ENCODE peak calls at places on chromosomes 6 and 20, in four cellular contexts. One of them, this sample, is unnamed.

GRCh38 chr6:168875811-168876576 is 377.7 kb downstream of the THBS2 start:
- DNase-seq in lower leg skin: no peak
- DNase-seq in HTR-8/SVneo: no peak
- DNase-seq in glomerular endothelial cell: no peak
- DNase-seq in this sample: no peak

GRCh38 chr6:292506-293184 is 358 bp downstream of the DUSP22 start:
- DNase-seq in glomerular endothelial cell: no peak
- DNase-seq in lower leg skin: peak
- DNase-seq in HTR-8/SVneo: peak
- DNase-seq in this sample: peak

GRCh38 chr20:19699132-19699971 is 58.7 kb upstream of the RIN2 start:
- DNase-seq in HTR-8/SVneo: no peak
- DNase-seq in lower leg skin: no peak
- DNase-seq in glomerular endothelial cell: peak
- DNase-seq in this sample: peak

GRCh38 chr20:38184098-38184497 is 19.0 kb upstream of the TGM2 start:
- DNase-seq in HTR-8/SVneo: peak
- DNase-seq in lower leg skin: no peak
- DNase-seq in glomerular endothelial cell: no peak
- DNase-seq in this sample: no peak

GRCh38 chr6:88166901-88167624 is 916 bp upstream of the CNR1 start:
- DNase-seq in HTR-8/SVneo: no peak
- DNase-seq in lower leg skin: no peak
- DNase-seq in glomerular endothelial cell: no peak
- DNase-seq in this sample: no peak

GRCh38 chr6:88683734-88684133 is 279.7 kb downstream of the RNGTT start:
- DNase-seq in lower leg skin: no peak
- DNase-seq in glomerular endothelial cell: no peak
- DNase-seq in HTR-8/SVneo: no peak
- DNase-seq in this sample: peak

GRCh38 chr6:30912746-30913520 is 1.1 kb upstream of the VARS2 start:
- DNase-seq in glomerular endothelial cell: no peak
- DNase-seq in lower leg skin: no peak
- DNase-seq in HTR-8/SVneo: no peak
- DNase-seq in this sample: no peak

GRCh38 chr6:134729590-134729989 is 220.3 kb downstream of the ALDH8A1 start:
- DNase-seq in lower leg skin: no peak
- DNase-seq in HTR-8/SVneo: no peak
- DNase-seq in glomerular endothelial cell: no peak
- DNase-seq in this sample: no peak

GRCh38 chr20:5156670-5157448 is 30.1 kb downstream of the CDS2 start:
- DNase-seq in HTR-8/SVneo: peak
- DNase-seq in glomerular endothelial cell: no peak
- DNase-seq in lower leg skin: no peak
- DNase-seq in this sample: peak

GRCh38 chr6:39361657-39362486 is 39.4 kb upstream of the KCNK16 start:
- DNase-seq in HTR-8/SVneo: peak
- DNase-seq in glomerular endothelial cell: no peak
- DNase-seq in lower leg skin: peak
- DNase-seq in this sample: peak

GRCh38 chr6:43575105-43575771 is 600 bp downstream of the XPO5 start:
- DNase-seq in HTR-8/SVneo: peak
- DNase-seq in lower leg skin: peak
- DNase-seq in glomerular endothelial cell: no peak
- DNase-seq in this sample: peak

GRCh38 chr6:15491255-15491985 is 171.4 kb downstream of the DTNBP1 start:
- DNase-seq in glomerular endothelial cell: no peak
- DNase-seq in HTR-8/SVneo: peak
- DNase-seq in lower leg skin: peak
- DNase-seq in this sample: peak

GRCh38 chr20:17617212-17617867 is 47.5 kb downstream of the DSTN start:
- DNase-seq in lower leg skin: no peak
- DNase-seq in HTR-8/SVneo: peak
- DNase-seq in glomerular endothelial cell: no peak
- DNase-seq in this sample: peak

GRCh38 chr6:50849016-50849748 is 30.5 kb downstream of the TFAP2B start:
- DNase-seq in HTR-8/SVneo: no peak
- DNase-seq in lower leg skin: no peak
- DNase-seq in glomerular endothelial cell: no peak
- DNase-seq in this sample: no peak

GRCh38 chr6:19369770-19370169 is 467.4 kb upstream of the ID4 start:
- DNase-seq in glomerular endothelial cell: no peak
- DNase-seq in lower leg skin: no peak
- DNase-seq in HTR-8/SVneo: no peak
- DNase-seq in this sample: no peak

GRCh38 chr6:45419574-45420082 is 41.9 kb upstream of the SUPT3H start:
- DNase-seq in lower leg skin: no peak
- DNase-seq in glomerular endothelial cell: no peak
- DNase-seq in HTR-8/SVneo: no peak
- DNase-seq in this sample: peak

GRCh38 chr6:33812669-33813068 is 8.9 kb upstream of the MLN start:
- DNase-seq in glomerular endothelial cell: no peak
- DNase-seq in lower leg skin: no peak
- DNase-seq in HTR-8/SVneo: peak
- DNase-seq in this sample: peak

GRCh38 chr20:55935448-55936221 is 69.7 kb downstream of the CBLN4 start:
- DNase-seq in lower leg skin: no peak
- DNase-seq in glomerular endothelial cell: no peak
- DNase-seq in HTR-8/SVneo: no peak
- DNase-seq in this sample: no peak

GRCh38 chr6:150395388-150396009 is 26.7 kb downstream of the IYD start:
- DNase-seq in HTR-8/SVneo: peak
- DNase-seq in lower leg skin: no peak
- DNase-seq in glomerular endothelial cell: no peak
- DNase-seq in this sample: peak

GRCh38 chr20:33664085-33664761 is 2.1 kb downstream of the C20orf144 start:
- DNase-seq in HTR-8/SVneo: no peak
- DNase-seq in glomerular endothelial cell: no peak
- DNase-seq in lower leg skin: no peak
- DNase-seq in this sample: no peak

GRCh38 chr6:37904590-37904989 is 85.1 kb downstream of the ZFAND3 start:
- DNase-seq in lower leg skin: no peak
- DNase-seq in HTR-8/SVneo: no peak
- DNase-seq in glomerular endothelial cell: no peak
- DNase-seq in this sample: no peak

GRCh38 chr6:139983555-139984276 is 609.3 kb upstream of the CITED2 start:
- DNase-seq in HTR-8/SVneo: no peak
- DNase-seq in lower leg skin: no peak
- DNase-seq in glomerular endothelial cell: no peak
- DNase-seq in this sample: peak

GRCh38 chr6:28383235-28384142 is 16.1 kb downstream of the ZSCAN12 start:
- DNase-seq in glomerular endothelial cell: peak
- DNase-seq in HTR-8/SVneo: peak
- DNase-seq in lower leg skin: peak
- DNase-seq in this sample: peak

GRCh38 chr6:66965227-66965626 is 1258.2 kb upstream of the EYS start:
- DNase-seq in lower leg skin: no peak
- DNase-seq in HTR-8/SVneo: no peak
- DNase-seq in glomerular endothelial cell: no peak
- DNase-seq in this sample: no peak

GRCh38 chr6:34145161-34146020 is 496 bp downstream of the GRM4 start:
- DNase-seq in lower leg skin: no peak
- DNase-seq in HTR-8/SVneo: peak
- DNase-seq in glomerular endothelial cell: no peak
- DNase-seq in this sample: peak

GRCh38 chr6:134240664-134241431 is 77.1 kb downstream of the SGK1 start:
- DNase-seq in HTR-8/SVneo: no peak
- DNase-seq in lower leg skin: peak
- DNase-seq in glomerular endothelial cell: no peak
- DNase-seq in this sample: no peak

GRCh38 chr6:136950436-136950835 is 28.3 kb downstream of the SLC35D3 start:
- DNase-seq in HTR-8/SVneo: no peak
- DNase-seq in lower leg skin: no peak
- DNase-seq in glomerular endothelial cell: no peak
- DNase-seq in this sample: peak

GRCh38 chr20:52974155-52974554 is 2.0 kb downstream of the TSHZ2 start:
- DNase-seq in HTR-8/SVneo: no peak
- DNase-seq in glomerular endothelial cell: no peak
- DNase-seq in lower leg skin: no peak
- DNase-seq in this sample: no peak

GRCh38 chr20:3371757-3372156 is 35.7 kb downstream of the DNAAF9 start:
- DNase-seq in glomerular endothelial cell: no peak
- DNase-seq in HTR-8/SVneo: no peak
- DNase-seq in lower leg skin: no peak
- DNase-seq in this sample: no peak

GRCh38 chr20:50310673-50311051 is 120.0 kb downstream of the CEBPB start:
- DNase-seq in HTR-8/SVneo: no peak
- DNase-seq in glomerular endothelial cell: no peak
- DNase-seq in lower leg skin: no peak
- DNase-seq in this sample: no peak

GRCh38 chr6:90098637-90099036 is 198.0 kb downstream of the BACH2 start:
- DNase-seq in lower leg skin: no peak
- DNase-seq in HTR-8/SVneo: no peak
- DNase-seq in glomerular endothelial cell: no peak
- DNase-seq in this sample: no peak

GRCh38 chr6:30847421-30847970 is 36.8 kb upstream of the DDR1 start:
- DNase-seq in glomerular endothelial cell: no peak
- DNase-seq in HTR-8/SVneo: no peak
- DNase-seq in lower leg skin: no peak
- DNase-seq in this sample: no peak

GRCh38 chr6:146819596-146820320 is 221.0 kb downstream of the ADGB start:
- DNase-seq in lower leg skin: no peak
- DNase-seq in glomerular endothelial cell: no peak
- DNase-seq in HTR-8/SVneo: no peak
- DNase-seq in this sample: peak

GRCh38 chr6:168916576-168917207 is 337.0 kb downstream of the THBS2 start:
- DNase-seq in HTR-8/SVneo: no peak
- DNase-seq in glomerular endothelial cell: no peak
- DNase-seq in lower leg skin: no peak
- DNase-seq in this sample: no peak

GRCh38 chr20:21189761-21190523 is 64.1 kb downstream of the KIZ start:
- DNase-seq in glomerular endothelial cell: no peak
- DNase-seq in lower leg skin: no peak
- DNase-seq in HTR-8/SVneo: no peak
- DNase-seq in this sample: no peak

GRCh38 chr6:5998236-5998635 is 8.5 kb downstream of the NRN1 start:
- DNase-seq in glomerular endothelial cell: no peak
- DNase-seq in lower leg skin: no peak
- DNase-seq in HTR-8/SVneo: no peak
- DNase-seq in this sample: no peak

GRCh38 chr20:45059022-45059728 is 41.8 kb downstream of the KCNS1 start:
- DNase-seq in HTR-8/SVneo: no peak
- DNase-seq in lower leg skin: no peak
- DNase-seq in glomerular endothelial cell: no peak
- DNase-seq in this sample: peak

GRCh38 chr20:63664861-63665594 is 6.9 kb downstream of the RTEL1 start:
- DNase-seq in HTR-8/SVneo: no peak
- DNase-seq in lower leg skin: no peak
- DNase-seq in glomerular endothelial cell: no peak
- DNase-seq in this sample: no peak

GRCh38 chr6:147389463-147389862 is 119.0 kb upstream of the SAMD5 start:
- DNase-seq in lower leg skin: no peak
- DNase-seq in glomerular endothelial cell: no peak
- DNase-seq in HTR-8/SVneo: no peak
- DNase-seq in this sample: no peak

GRCh38 chr20:48012401-48012974 is 227.2 kb upstream of the SULF2 start:
- DNase-seq in lower leg skin: no peak
- DNase-seq in HTR-8/SVneo: no peak
- DNase-seq in glomerular endothelial cell: no peak
- DNase-seq in this sample: peak

This sample was measured in mesenchymal stem cell.